ENCODE peak calls at places on chromosomes 13 and 19, in six cellular contexts. V is substantia nigra, R is right lobe of liver, I is A549, O is colonic mucosa, F is DND-41. H is an unnamed sample.

GRCh38 chr19:18529782-18530181 is 7.9 kb upstream of the ELL start:
- DNase-seq in F (no peak), V (no peak), I (no peak), O (no peak), R (no peak), H (no peak)

GRCh38 chr19:57167385-57167784 is at the start of gene DUXA:
- DNase-seq in F (no peak), O (no peak), I (no peak), V (no peak), R (no peak), H (no peak)

GRCh38 chr19:6224308-6224675 is 55.5 kb downstream of the MLLT1 start:
- DNase-seq in I (no peak), O (no peak), F (no peak), R (no peak), V (no peak), H (peak)

GRCh38 chr13:41427700-41428099 is 29.6 kb upstream of the RGCC start:
- DNase-seq in F (no peak), R (no peak), O (no peak), I (no peak), V (no peak), H (no peak)

GRCh38 chr13:23579886-23580706 is 9.9 kb downstream of the TNFRSF19 start:
- DNase-seq in V (no peak), I (no peak), O (no peak), F (no peak), R (no peak), H (no peak)

GRCh38 chr13:99196466-99197256 is 4.0 kb upstream of the UBAC2 start:
- DNase-seq in R (no peak), O (peak), I (no peak), V (no peak), F (no peak), H (no peak)

GRCh38 chr19:38202504-38202903 is 21.5 kb downstream of the DPF1 start:
- DNase-seq in F (no peak), I (no peak), R (no peak), V (no peak), O (no peak), H (no peak)

GRCh38 chr19:33622809-33623511 is 1.2 kb downstream of the CHST8 start:
- DNase-seq in F (no peak), O (no peak), I (no peak), R (no peak), V (no peak), H (no peak)

GRCh38 chr19:50314724-50315700 is 14.2 kb downstream of the KCNC3 start:
- DNase-seq in F (no peak), O (no peak), V (no peak), I (no peak), R (no peak), H (no peak)

GRCh38 chr19:35828694-35829301 is 16.2 kb upstream of the PRODH2 start:
- DNase-seq in I (peak), O (peak), V (peak), R (no peak), F (peak), H (peak)

GRCh38 chr13:52348081-52348480 is 57.9 kb downstream of the THSD1 start:
- DNase-seq in F (no peak), I (no peak), O (no peak), V (no peak), R (no peak), H (no peak)

GRCh38 chr19:11538232-11539036 is at the start of gene CNN1:
- DNase-seq in I (no peak), O (no peak), V (no peak), R (no peak), F (no peak), H (peak)
- H3K27ac ChIP-seq in I (no peak), O (peak), V (no peak), R (no peak), F (no peak), H (peak)

GRCh38 chr13:43698743-43699142 is 88.0 kb downstream of the ENOX1 start:
- DNase-seq in R (no peak), V (no peak), F (no peak), O (no peak), I (no peak), H (no peak)
- H3K27ac ChIP-seq in R (no peak), V (peak), F (no peak), O (no peak), I (no peak), H (peak)

DNA sequence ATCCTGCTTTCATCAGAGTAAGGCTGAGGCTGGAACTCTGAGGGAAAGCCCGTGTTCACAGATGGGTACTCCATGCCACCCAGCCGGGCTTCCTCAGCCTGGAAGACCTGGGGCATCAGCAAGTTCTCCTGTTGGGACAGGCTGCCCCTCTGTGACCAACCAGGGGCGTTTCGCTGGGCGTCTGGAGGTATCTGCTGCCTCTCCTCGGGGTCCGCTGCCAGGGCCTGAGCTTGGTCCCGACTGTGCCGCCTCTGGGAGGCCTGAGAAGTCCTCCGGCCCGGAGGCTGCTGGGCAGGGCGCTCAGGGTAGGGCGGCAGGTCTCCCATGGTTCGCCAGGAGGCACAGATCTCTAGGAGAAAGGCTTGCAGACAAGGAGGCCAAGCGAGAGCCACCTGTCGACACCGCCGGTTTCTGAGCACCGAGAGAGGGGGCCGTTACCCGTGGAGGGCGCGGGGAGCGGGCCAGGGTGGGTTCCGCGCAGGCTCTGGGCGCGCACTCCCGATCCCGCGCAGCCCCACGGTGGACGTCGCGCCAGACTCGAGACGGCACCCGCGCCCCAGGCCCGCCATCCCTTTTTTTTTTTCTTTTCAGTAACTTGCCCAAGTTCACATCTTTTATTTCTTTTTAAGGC is at the start of gene RSPH6A:
- DNase-seq in I (no peak), R (no peak), F (no peak), O (no peak), V (no peak), H (no peak)
- H3K27ac ChIP-seq in I (no peak), R (no peak), F (no peak), O (no peak), V (no peak), H (no peak)

DNA sequence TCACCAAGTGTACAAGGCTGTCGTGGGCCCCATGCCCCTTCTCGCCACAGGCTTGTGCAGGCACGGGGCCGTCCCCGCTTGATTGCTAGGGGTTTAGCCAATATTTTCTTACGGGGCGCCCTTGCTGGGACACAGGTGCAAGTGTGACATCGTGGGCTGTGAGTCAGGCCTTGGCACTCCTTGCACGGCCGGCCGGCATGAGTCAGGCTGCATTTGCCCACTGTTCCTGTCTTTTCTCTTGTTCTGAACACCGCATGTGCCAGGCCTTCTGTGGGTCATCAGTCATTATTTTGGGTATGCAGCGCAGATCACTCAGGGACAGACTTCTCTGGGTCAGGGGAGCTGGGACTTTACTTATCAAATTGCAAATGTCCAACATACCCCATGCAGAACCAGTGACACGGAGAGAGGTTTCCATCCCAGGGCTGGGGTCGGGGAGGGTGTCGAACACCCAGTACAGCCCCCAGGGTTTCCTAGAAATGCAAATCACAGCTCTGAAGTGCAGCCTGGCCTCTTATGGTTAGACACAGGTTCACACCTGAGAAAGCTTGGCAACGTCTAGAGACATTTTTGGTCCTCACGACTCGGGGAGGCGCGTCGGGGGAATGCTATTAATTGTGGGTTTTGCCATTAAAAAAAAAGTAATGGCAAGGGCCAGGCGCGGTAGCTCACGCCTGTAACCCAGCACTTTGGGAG is 22.5 kb upstream of the KLF2 start:
- DNase-seq in V (no peak), F (no peak), I (peak), O (no peak), R (no peak), H (peak)
- H3K27ac ChIP-seq in V (no peak), F (no peak), I (no peak), O (no peak), R (no peak), H (peak)

GRCh38 chr19:12365372-12366162 is at the start of gene ZNF442:
- DNase-seq in I (no peak), F (peak), R (peak), V (peak), O (peak), H (peak)
- H3K27ac ChIP-seq in I (no peak), F (peak), R (peak), V (peak), O (peak), H (peak)

DNA sequence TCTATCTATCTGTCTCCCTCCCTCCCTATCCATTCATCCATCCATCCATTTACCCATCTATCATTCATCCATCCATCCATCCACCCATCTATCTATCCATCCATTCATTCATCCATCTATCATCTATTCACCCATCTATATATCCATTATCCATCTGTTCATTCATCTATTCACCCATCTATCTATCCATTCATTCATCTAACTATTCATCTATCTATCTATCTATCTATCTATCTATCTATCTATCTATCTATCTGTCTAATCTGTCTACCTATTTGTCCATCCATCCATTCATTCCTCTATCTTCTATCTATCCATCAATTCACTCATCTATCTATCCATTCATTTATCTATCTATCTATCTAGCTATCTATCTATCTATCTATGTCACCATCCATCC is 4.4 kb upstream of the CDK8 start:
- DNase-seq in I (no peak), R (no peak), F (no peak), O (no peak), V (no peak), H (no peak)
- H3K27ac ChIP-seq in I (no peak), R (no peak), F (no peak), O (no peak), V (no peak), H (no peak)

GRCh38 chr19:28508666-28509065 is 704.3 kb downstream of the UQCRFS1 start:
- DNase-seq in O (no peak), F (no peak), I (no peak), R (peak), V (no peak), H (no peak)

GRCh38 chr19:28504139-28504538 is 708.8 kb downstream of the UQCRFS1 start:
- DNase-seq in O (no peak), R (no peak), I (no peak), F (no peak), V (no peak), H (no peak)

GRCh38 chr19:28505134-28505533 is 707.8 kb downstream of the UQCRFS1 start:
- DNase-seq in I (no peak), F (no peak), V (no peak), R (no peak), O (no peak), H (no peak)

GRCh38 chr19:28504727-28505126 is 708.2 kb downstream of the UQCRFS1 start:
- DNase-seq in R (no peak), V (no peak), O (no peak), F (no peak), I (no peak), H (no peak)

GRCh38 chr19:28505933-28506332 is 707.0 kb downstream of the UQCRFS1 start:
- DNase-seq in I (no peak), R (no peak), V (no peak), F (no peak), O (no peak), H (no peak)
- H3K27ac ChIP-seq in I (no peak), R (no peak), V (no peak), F (no peak), O (no peak), H (no peak)

GRCh38 chr19:1474765-1475351 is 4.2 kb downstream of the C19orf25 start:
- DNase-seq in O (no peak), V (no peak), F (no peak), R (no peak), I (no peak), H (no peak)
- H3K27ac ChIP-seq in O (no peak), V (peak), F (no peak), R (no peak), I (no peak), H (no peak)

GRCh38 chr13:114116734-114117133 is 15.7 kb downstream of the RASA3 start:
- DNase-seq in O (no peak), R (no peak), I (no peak), V (no peak), F (no peak), H (no peak)

GRCh38 chr13:114120486-114121430 is 11.7 kb downstream of the RASA3 start:
- DNase-seq in R (no peak), V (no peak), I (no peak), F (no peak), O (no peak), H (no peak)

GRCh38 chr13:114118763-114119123 is 13.7 kb downstream of the RASA3 start:
- DNase-seq in R (no peak), F (no peak), V (no peak), I (peak), O (no peak), H (no peak)

GRCh38 chr13:114118086-114118762 is 14.2 kb downstream of the RASA3 start:
- DNase-seq in O (no peak), R (no peak), I (no peak), V (no peak), F (no peak), H (no peak)

DNA sequence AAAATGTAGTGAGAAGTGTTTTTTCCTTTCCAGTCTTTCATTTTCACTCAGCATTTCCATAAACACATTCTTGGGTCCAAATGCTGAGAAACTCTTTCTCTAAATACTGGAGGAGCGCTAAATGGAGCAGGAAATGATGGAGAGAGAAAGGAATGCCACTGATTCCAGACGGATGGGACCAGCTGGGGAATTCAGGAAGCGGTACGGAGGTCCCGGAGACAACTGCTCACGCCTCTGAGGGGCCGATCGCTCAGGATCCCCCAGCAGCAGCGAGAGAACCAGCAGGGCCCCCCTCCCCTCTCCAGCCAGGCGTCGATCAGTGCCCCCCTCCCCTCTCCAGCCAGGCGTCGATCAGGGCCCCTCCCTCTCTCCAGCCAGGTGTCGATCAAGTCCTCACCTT is 13.2 kb downstream of the RASA3 start:
- DNase-seq in O (no peak), F (no peak), I (peak), R (no peak), V (no peak), H (no peak)
- H3K27ac ChIP-seq in O (peak), F (no peak), I (peak), R (peak), V (peak), H (peak)

H was measured in stomach.